ENCODE peak calls at places on chromosomes 12 and 14, in ten cellular contexts. H is activated CD8-positive, alpha-beta T cell treated with anti-CD3 and anti-CD28 coated beads for 36 hours; X is aorta; I is A549; W is activated naive CD8-positive, alpha-beta T cell treated with anti-CD3 and anti-CD28 coated beads, Interleukin-2, amount 10 ng/mL, durations not matched to agents 7 days and 5 days; G is activated naive CD4-positive, alpha-beta T cell treated with anti-CD3 and anti-CD28 coated beads, Interleukin-2, amount 50 U/mL, for 72 hours; C is activated CD8-positive, alpha-beta memory T cell treated with anti-CD3 and anti-CD28 coated beads, Interleukin-2, amount 10 ng/mL, durations not matched to agents 7 days and 5 days; O is Panc1; R is central memory CD8-positive, alpha-beta T cell; U is left lung. L is an unnamed sample.

GRCh38 chr12:99278899-99279298 is 368.7 kb upstream of the GARIN6 start:
- ATAC-seq in C (no peak), G (no peak), W (no peak), I (no peak), R (no peak), O (no peak), X (no peak), H (no peak), U (no peak), L (no peak)

GRCh38 chr14:91352696-91353692 is 64.6 kb downstream of the CCDC88C start:
- ATAC-seq in C (no peak), O (no peak), X (peak), R (no peak), U (peak), G (no peak), W (no peak), I (no peak), H (no peak), L (no peak)

GRCh38 chr14:54702014-54702491 is 135.1 kb downstream of the SAMD4A start:
- ATAC-seq in R (no peak), O (no peak), W (no peak), H (no peak), X (no peak), U (no peak), G (no peak), I (no peak), C (no peak), L (no peak)

GRCh38 chr14:103488071-103488470 is 34.6 kb downstream of the CKB start:
- ATAC-seq in O (no peak), W (no peak), C (no peak), I (no peak), X (no peak), R (no peak), U (no peak), G (no peak), H (no peak), L (no peak)

GRCh38 chr14:67547224-67547780 is 14.2 kb downstream of the PLEKHH1 start:
- ATAC-seq in R (no peak), X (no peak), H (no peak), C (no peak), W (no peak), I (no peak), G (no peak), U (no peak), O (no peak), L (no peak)

GRCh38 chr12:89080797-89081470 is 271.4 kb downstream of the DUSP6 start:
- ATAC-seq in O (no peak), G (peak), I (no peak), X (no peak), R (no peak), U (no peak), W (no peak), H (no peak), C (no peak), L (no peak)

GRCh38 chr12:27220057-27220987 is 23.8 kb upstream of the STK38L start:
- ATAC-seq in W (peak), R (no peak), H (peak), U (no peak), I (no peak), G (peak), X (no peak), C (peak), O (no peak), L (peak)

GRCh38 chr14:30698463-30698862 is 76.3 kb downstream of the SCFD1 start:
- ATAC-seq in U (no peak), G (no peak), X (no peak), R (no peak), C (no peak), I (no peak), H (no peak), W (no peak), O (no peak), L (no peak)

GRCh38 chr12:54193437-54193836 is 4.7 kb upstream of the SMUG1 start:
- ATAC-seq in C (no peak), O (no peak), I (no peak), X (no peak), G (no peak), R (no peak), W (no peak), U (no peak), H (no peak), L (no peak)

GRCh38 chr12:104510145-104510872 is 53.6 kb downstream of the CHST11 start:
- ATAC-seq in O (no peak), X (no peak), R (no peak), G (no peak), I (no peak), C (peak), H (no peak), U (no peak), W (peak), L (no peak)

GRCh38 chr12:65156366-65156831 is 13.0 kb upstream of the LEMD3 start:
- ATAC-seq in X (no peak), R (peak), H (peak), O (no peak), I (no peak), W (peak), U (no peak), C (peak), G (peak), L (peak)

GRCh38 chr14:102333395-102333794 is 13.8 kb downstream of the ZNF839 start:
- ATAC-seq in X (no peak), O (no peak), U (peak), C (no peak), H (no peak), G (no peak), W (no peak), R (no peak), I (peak), L (no peak)

GRCh38 chr14:22338381-22338780 is 250.6 kb downstream of the DAD1 start:
- ATAC-seq in G (no peak), W (no peak), I (no peak), O (no peak), C (no peak), X (no peak), R (no peak), H (no peak), U (no peak), L (no peak)

GRCh38 chr14:93063393-93063792 is 52.3 kb downstream of the ITPK1 start:
- ATAC-seq in O (no peak), G (no peak), I (no peak), X (no peak), H (no peak), U (no peak), W (no peak), C (no peak), R (no peak), L (no peak)

GRCh38 chr12:75642226-75642625 is 130.8 kb upstream of the KRR1 start:
- ATAC-seq in H (peak), I (no peak), C (no peak), O (no peak), U (no peak), G (peak), R (no peak), X (no peak), W (no peak), L (peak)

GRCh38 chr14:21041676-21042433 is at the start of gene RNASE7:
- ATAC-seq in I (no peak), R (no peak), X (no peak), O (no peak), H (no peak), G (no peak), U (no peak), C (no peak), W (no peak), L (peak)

GRCh38 chr14:23660290-23661226 is 24.4 kb downstream of the DHRS2 start:
- ATAC-seq in O (no peak), G (peak), H (peak), W (peak), C (peak), R (peak), I (no peak), U (no peak), X (no peak), L (no peak)

GRCh38 chr12:101951002-101951670 is 73.8 kb downstream of the DRAM1 start:
- ATAC-seq in W (no peak), G (peak), I (no peak), U (no peak), X (no peak), R (no peak), H (peak), C (peak), O (no peak), L (peak)

GRCh38 chr12:109873653-109874052 is 6.7 kb downstream of the GLTP start:
- ATAC-seq in X (no peak), U (no peak), G (no peak), W (no peak), O (no peak), I (no peak), C (no peak), H (no peak), R (no peak), L (no peak)

GRCh38 chr12:86257173-86257572 is 982 bp upstream of the MGAT4C start:
- ATAC-seq in W (no peak), U (no peak), R (no peak), I (no peak), C (no peak), G (no peak), X (no peak), O (no peak), H (no peak), L (no peak)

GRCh38 chr12:131105736-131106356 is 152.1 kb downstream of the ADGRD1 start:
- ATAC-seq in O (no peak), W (peak), C (peak), G (peak), H (peak), I (no peak), R (peak), U (no peak), X (no peak), L (peak)

GRCh38 chr14:99550387-99550992 is 53.5 kb downstream of the CCDC85C start:
- ATAC-seq in O (no peak), G (no peak), C (no peak), I (no peak), H (no peak), R (no peak), X (no peak), U (no peak), W (no peak), L (no peak)

GRCh38 chr12:127247937-127248336 is 1019.0 kb upstream of the TMEM132C start:
- ATAC-seq in U (no peak), C (no peak), W (no peak), G (no peak), R (no peak), X (no peak), I (no peak), O (no peak), H (no peak), L (no peak)

GRCh38 chr14:99564256-99564902 is 39.6 kb downstream of the CCDC85C start:
- ATAC-seq in W (no peak), C (no peak), U (peak), O (no peak), G (no peak), X (peak), R (no peak), I (no peak), H (no peak), L (no peak)

GRCh38 chr12:4796218-4796617 is 76.0 kb downstream of the GALNT8 start:
- ATAC-seq in X (no peak), H (no peak), G (no peak), R (no peak), O (no peak), U (no peak), W (no peak), C (no peak), I (no peak), L (no peak)

GRCh38 chr14:23137221-23138172 is 18.4 kb upstream of the CEBPE start:
- ATAC-seq in G (no peak), R (no peak), O (no peak), U (peak), X (no peak), H (no peak), C (no peak), I (no peak), W (no peak), L (no peak)

GRCh38 chr14:61147369-61147897 is 133.7 kb downstream of the TMEM30B start:
- ATAC-seq in I (no peak), C (no peak), U (no peak), H (no peak), W (no peak), O (no peak), X (no peak), G (no peak), R (no peak), L (no peak)

L was measured in activated T-helper 17 cell treated with anti-CD3 and anti-CD28 coated beads, Interleukin-2, amount 50 U/mL, for 72 hours.